ENCODE peak calls at places on chromosomes 11 and 22, in four cellular contexts. M, O, C and N are unnamed samples.

GRCh38 chr11:2664886-2665746 is 34.7 kb downstream of the KCNQ1OT1 start:
- DNase-seq in M (no peak), O (no peak), C (no peak), N (no peak)

GRCh38 chr11:3160252-3161031 is 4.7 kb downstream of the OSBPL5 start:
- DNase-seq in M (no peak), O (peak; percentile 87), C (no peak), N (peak; percentile 85)

GRCh38 chr22:33723915-33724314 is 196.4 kb downstream of the LARGE1 start:
- DNase-seq in M (no peak), O (no peak), C (no peak), N (no peak)

GRCh38 chr11:34558211-34558610 is 44.6 kb upstream of the ELF5 start:
- DNase-seq in M (no peak), O (no peak), C (no peak), N (no peak)

GRCh38 chr11:57566035-57566504 is 1.4 kb downstream of the UBE2L6 start:
- DNase-seq in M (peak; percentile 46), O (no peak), C (peak; percentile 68), N (no peak)

GRCh38 chr11:334264-335033 is 13.8 kb upstream of the IFITM3 start:
- DNase-seq in M (no peak), O (no peak), C (no peak), N (peak; percentile 78)

GRCh38 chr11:110311783-110312578 is 15.6 kb upstream of the RDX start:
- DNase-seq in M (no peak), O (no peak), C (no peak), N (no peak)

GRCh38 chr11:17607083-17607429 is 60.0 kb downstream of the OTOG start:
- DNase-seq in M (no peak), O (no peak), C (no peak), N (no peak)

GRCh38 chr11:102346748-102347525 is at the start of gene BIRC2:
- DNase-seq in M (peak; percentile 79), O (peak; percentile 68), C (peak; percentile 67), N (peak; percentile 92)

GRCh38 chr11:57476223-57476882 is 16.0 kb downstream of the RTN4RL2 start:
- DNase-seq in M (no peak), O (no peak), C (no peak), N (no peak)

GRCh38 chr11:22340803-22341581 is 2.8 kb downstream of the SLC17A6 start:
- DNase-seq in M (no peak), O (no peak), C (no peak), N (no peak)

GRCh38 chr11:75499423-75500305 is 26.1 kb downstream of the GDPD5 start:
- DNase-seq in M (no peak), O (no peak), C (no peak), N (no peak)

GRCh38 chr11:76692956-76693355 is 22.4 kb upstream of the LRRC32 start:
- DNase-seq in M (no peak), O (no peak), C (no peak), N (no peak)

GRCh38 chr11:107623183-107623582 is 32.2 kb downstream of the ELMOD1 start:
- DNase-seq in M (no peak), O (no peak), C (no peak), N (no peak)
- TF ChIP-seq SUZ12 in M (no peak), O (no peak), C (no peak), N (no peak)

GRCh38 chr22:32710896-32711295 is 90.6 kb upstream of the TIMP3 start:
- DNase-seq in M (no peak), O (no peak), C (no peak), N (no peak)

GRCh38 chr22:32708835-32709234 is 92.7 kb upstream of the TIMP3 start:
- DNase-seq in M (no peak), O (no peak), C (no peak), N (no peak)

GRCh38 chr22:32702421-32702820 is 99.1 kb upstream of the TIMP3 start:
- DNase-seq in M (no peak), O (no peak), C (no peak), N (no peak)

GRCh38 chr22:32707971-32708370 is 93.5 kb upstream of the TIMP3 start:
- DNase-seq in M (no peak), O (no peak), C (no peak), N (no peak)

DNA sequence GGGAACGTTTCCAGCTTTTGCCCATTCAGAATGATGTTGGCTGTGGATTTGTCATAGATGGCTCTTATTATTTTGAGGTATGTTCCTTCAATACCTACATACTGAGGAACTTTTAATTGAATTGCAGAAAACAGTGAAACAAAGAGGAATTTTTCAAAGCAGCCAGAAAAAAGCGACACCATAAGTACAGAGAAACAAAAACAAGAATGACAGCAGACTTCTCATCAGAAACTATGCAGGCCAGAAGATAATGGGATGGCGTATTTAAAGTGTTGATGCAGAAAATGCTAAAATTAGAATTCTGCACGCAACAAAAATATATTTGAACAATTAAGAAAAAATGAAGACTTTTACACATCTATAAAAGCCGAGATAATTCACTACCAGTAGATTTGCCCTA is 95.4 kb upstream of the TIMP3 start:
- DNase-seq in M (no peak), O (no peak), C (no peak), N (no peak)
- TF ChIP-seq YY1 in M (no peak), O (no peak), C (no peak), N (no peak)

DNA sequence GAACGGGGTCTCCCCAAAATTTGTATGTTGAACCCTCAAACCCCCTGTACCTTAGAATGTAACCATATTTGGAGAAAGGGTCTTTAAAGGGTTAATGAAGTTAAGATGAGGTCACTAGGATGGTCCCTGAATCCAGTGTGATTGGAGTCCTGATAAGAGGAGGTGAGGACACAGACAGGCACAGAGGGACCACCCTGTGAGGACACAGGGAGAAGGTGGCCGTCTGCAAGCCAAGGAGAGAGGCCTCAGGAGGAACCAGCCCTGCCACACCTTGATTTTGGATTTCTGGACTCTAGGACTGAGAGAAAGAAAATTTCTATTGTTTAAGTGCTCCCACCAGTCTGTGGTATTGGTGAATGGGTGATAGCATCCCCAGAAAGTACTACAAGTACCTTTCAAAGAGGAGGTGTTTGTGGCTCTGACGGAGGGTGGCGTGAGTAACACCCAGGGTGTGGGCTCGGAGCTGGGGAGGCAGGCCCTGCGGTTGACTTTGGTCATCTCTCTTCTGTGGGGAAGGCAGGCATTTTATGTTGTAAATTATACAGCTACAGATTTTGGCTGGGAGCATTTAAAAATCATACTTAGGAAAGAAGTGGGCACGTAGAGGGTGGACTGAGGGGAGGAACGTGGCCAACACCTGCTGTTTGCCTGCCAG is 13.8 kb downstream of the MRGPRF start:
- DNase-seq in M (no peak), O (no peak), C (no peak), N (no peak)
- H3K9ac ChIP-seq in M (no peak overlapping the region), O (no peak overlapping the region), C (no peak overlapping the region), N (no peak overlapping the region)

GRCh38 chr11:10778217-10778970 is 27.3 kb downstream of the CTR9 start:
- DNase-seq in M (no peak), O (no peak), C (no peak), N (no peak)
- TF ChIP-seq SUZ12 in M (no peak), O (no peak), C (no peak), N (no peak)

GRCh38 chr22:47001288-47001687 is 238.8 kb downstream of the TBC1D22A start:
- DNase-seq in M (no peak), O (no peak), C (peak; percentile 59), N (no peak)
- TF ChIP-seq YY1 in M (no peak), O (no peak), C (no peak), N (no peak)

GRCh38 chr11:45209904-45210699 is 63.7 kb downstream of the PRDM11 start:
- DNase-seq in M (no peak), O (no peak), C (no peak), N (peak; percentile 23)
- H3K9ac ChIP-seq in M (no peak overlapping the region), O (no peak overlapping the region), C (no peak overlapping the region), N (peak overlapping the region; percentile 39)

GRCh38 chr11:46643986-46644385 is 26.6 kb downstream of the ATG13 start:
- DNase-seq in M (no peak), O (no peak), C (no peak), N (no peak)

GRCh38 chr11:46643531-46643930 is 26.2 kb downstream of the ATG13 start:
- DNase-seq in M (no peak), O (no peak), C (no peak), N (no peak)

GRCh38 chr11:46649180-46649738 is 31.9 kb downstream of the ATG13 start:
- DNase-seq in M (peak; percentile 37), O (no peak), C (no peak), N (peak; percentile 43)
- TF ChIP-seq SUZ12 in M (no peak), O (no peak), C (no peak), N (no peak)

GRCh38 chr11:119880143-119880542 is 151.1 kb upstream of the NECTIN1 start:
- DNase-seq in M (no peak), O (no peak), C (no peak), N (no peak)

GRCh38 chr11:119880873-119881272 is 151.9 kb upstream of the NECTIN1 start:
- DNase-seq in M (no peak), O (no peak), C (no peak), N (no peak)

GRCh38 chr11:119878990-119879389 is 150.0 kb upstream of the NECTIN1 start:
- DNase-seq in M (no peak), O (no peak), C (no peak), N (no peak)

GRCh38 chr11:119885067-119885466 is 156.1 kb upstream of the NECTIN1 start:
- DNase-seq in M (no peak), O (no peak), C (no peak), N (no peak)

DNA sequence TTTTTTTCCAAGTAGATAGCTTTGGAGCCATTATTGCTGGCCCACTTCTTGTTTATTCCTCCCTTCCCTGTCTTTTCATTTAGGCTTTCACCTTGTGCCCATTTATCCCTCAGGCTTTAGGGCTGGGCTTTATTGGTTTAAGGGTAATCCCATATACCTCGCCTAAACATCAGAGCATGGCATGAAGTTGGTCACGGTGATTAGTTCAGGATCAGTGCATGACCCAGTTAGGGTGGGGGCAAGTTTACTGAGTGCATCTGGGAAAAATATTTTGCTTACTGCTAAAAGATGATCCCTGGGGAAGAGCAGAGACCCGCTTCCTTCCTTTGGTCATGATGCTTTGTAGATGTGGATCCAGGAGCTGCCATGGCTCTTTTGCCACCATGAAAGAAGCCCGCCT is 153.3 kb upstream of the NECTIN1 start:
- DNase-seq in M (no peak), O (no peak), C (no peak), N (no peak)
- TF ChIP-seq YY1 in M (no peak), O (no peak), C (no peak), N (no peak)

GRCh38 chr11:10900686-10901415 is 43.0 kb upstream of the ZBED5 start:
- DNase-seq in M (no peak), O (no peak), C (no peak), N (no peak)
- H3K9ac ChIP-seq in M (no peak overlapping the region), O (no peak overlapping the region), C (no peak overlapping the region), N (no peak overlapping the region)

GRCh38 chr22:47102648-47103047 is 340.2 kb downstream of the TBC1D22A start:
- DNase-seq in M (peak; percentile 59), O (peak; percentile 34), C (no peak), N (peak; percentile 83)
- TF ChIP-seq SUZ12 in M (no peak), O (no peak), C (no peak), N (no peak)